ENCODE peak calls at places on chromosomes 1 and 21, in seven cellular contexts. M is uterus, J is tibial artery, X is WTC11, Q is brain microvascular endothelial cell, K is left ventricle myocardium inferior, B is sigmoid colon. W is an unnamed sample.

GRCh38 chr1:51415963-51416362 is 85.6 kb upstream of the TTC39A start:
- DNase-seq in M (no peak), J (no peak), X (no peak), Q (no peak), K (no peak), B (no peak), W (no peak)

GRCh38 chr1:185533596-185533995 is 200.6 kb upstream of the HMCN1 start:
- DNase-seq in M (no peak), J (no peak), X (no peak), Q (no peak), K (no peak), B (no peak), W (no peak)

GRCh38 chr1:54969879-54970278 is 10.5 kb upstream of the TMEM61 start:
- DNase-seq in M (no peak), J (no peak), X (no peak), Q (no peak), K (no peak), B (no peak), W (no peak)

GRCh38 chr1:33280091-33280661 is 23.9 kb downstream of the ZNF362 start:
- DNase-seq in M (no peak), J (peak), X (peak), Q (no peak), K (no peak), B (peak), W (no peak)

GRCh38 chr1:245290836-245291235 is 136.1 kb downstream of the KIF26B start:
- DNase-seq in M (no peak), J (no peak), X (no peak), Q (no peak), K (no peak), B (no peak), W (no peak)

GRCh38 chr1:44672956-44673674 is 1.2 kb downstream of the TMEM53 start:
- DNase-seq in M (no peak), J (no peak), X (no peak), Q (no peak), K (no peak), B (no peak), W (no peak)

GRCh38 chr1:12143631-12144155 is 23.1 kb upstream of the TNFRSF1B start:
- DNase-seq in M (peak), J (peak), X (no peak), Q (peak), K (peak), B (peak), W (no peak)

GRCh38 chr1:66302810-66303209 is 231.1 kb upstream of the SGIP1 start:
- DNase-seq in M (no peak), J (no peak), X (no peak), Q (no peak), K (no peak), B (no peak), W (no peak)

GRCh38 chr21:16473965-16474364 is 744.2 kb downstream of the USP25 start:
- DNase-seq in M (no peak), J (no peak), X (no peak), Q (peak), K (no peak), B (no peak), W (no peak)

GRCh38 chr1:233620065-233620464 is 6.2 kb downstream of the KCNK1 start:
- DNase-seq in M (no peak), J (no peak), X (no peak), Q (no peak), K (no peak), B (no peak), W (no peak)

GRCh38 chr1:109901508-109902145 is 9.0 kb upstream of the CSF1 start:
- DNase-seq in M (no peak), J (no peak), X (no peak), Q (no peak), K (peak), B (no peak), W (no peak)

GRCh38 chr1:83931658-83932253 is 67.2 kb downstream of the TTLL7 start:
- DNase-seq in M (no peak), J (no peak), X (no peak), Q (peak), K (no peak), B (no peak), W (peak)

GRCh38 chr21:41480086-41480690 is 27.8 kb downstream of the TMPRSS2 start:
- DNase-seq in M (no peak), J (no peak), X (no peak), Q (no peak), K (no peak), B (no peak), W (no peak)

GRCh38 chr1:160862151-160863061 is at the start of gene CD244:
- DNase-seq in M (no peak), J (no peak), X (no peak), Q (no peak), K (peak), B (no peak), W (peak)

GRCh38 chr1:203085528-203086406 is at the start of gene MYOG:
- DNase-seq in M (no peak), J (no peak), X (no peak), Q (no peak), K (no peak), B (peak), W (no peak)

GRCh38 chr21:37257526-37257966 is 9.6 kb downstream of the VPS26C start:
- DNase-seq in M (peak), J (peak), X (no peak), Q (peak), K (peak), B (no peak), W (no peak)

GRCh38 chr1:184685116-184685515 is 69.5 kb downstream of the EDEM3 start:
- DNase-seq in M (no peak), J (no peak), X (no peak), Q (no peak), K (no peak), B (no peak), W (no peak)

GRCh38 chr1:99457381-99458165 is 188.3 kb upstream of the PALMD start:
- DNase-seq in M (no peak), J (no peak), X (no peak), Q (peak), K (no peak), B (no peak), W (no peak)

GRCh38 chr1:12405325-12406217 is 175.7 kb downstream of the VPS13D start:
- DNase-seq in M (peak), J (peak), X (no peak), Q (peak), K (no peak), B (peak), W (no peak)

GRCh38 chr1:5751833-5752714 is 240.2 kb downstream of the NPHP4 start:
- DNase-seq in M (no peak), J (peak), X (no peak), Q (no peak), K (no peak), B (peak), W (no peak)
- TF ChIP-seq CTCF in M (no peak), J (no peak), X (no peak), Q (no peak), K (no peak), B (no peak), W (no peak)

DNA sequence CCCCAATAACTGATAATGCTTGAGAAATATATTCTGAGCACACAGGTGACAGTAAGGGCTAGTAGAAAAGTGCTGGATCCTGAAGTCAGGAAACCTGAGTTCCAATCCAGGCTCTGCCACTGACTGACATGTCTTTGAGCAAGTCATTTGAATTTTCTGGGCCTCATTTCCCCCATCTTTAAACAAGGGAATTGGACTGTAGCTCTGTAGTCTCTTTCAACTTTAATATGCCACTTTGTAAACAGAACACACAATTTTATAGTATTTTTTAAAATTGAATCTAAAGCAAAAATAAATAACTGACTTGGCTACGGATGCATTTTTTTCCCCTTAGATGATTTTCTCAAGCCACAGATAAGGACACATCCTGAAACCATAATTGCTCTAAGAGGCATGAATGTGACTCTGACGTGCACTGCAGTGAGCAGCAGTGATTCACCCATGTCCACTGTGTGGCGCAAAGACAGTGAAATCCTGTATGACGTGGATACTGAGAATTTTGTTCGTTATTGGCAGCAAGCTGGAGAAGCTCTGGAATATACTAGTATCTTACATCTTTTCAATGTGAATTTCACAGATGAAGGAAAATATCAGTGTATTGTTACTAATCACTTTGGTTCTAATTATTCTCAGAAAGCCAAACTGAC is 37.0 kb downstream of the LRIG2 start:
- DNase-seq in M (peak), J (no peak), X (no peak), Q (peak), K (no peak), B (no peak), W (no peak)
- TF ChIP-seq CTCF in M (peak), J (no peak), X (no peak), Q (peak), K (peak), B (peak), W (no peak)

DNA sequence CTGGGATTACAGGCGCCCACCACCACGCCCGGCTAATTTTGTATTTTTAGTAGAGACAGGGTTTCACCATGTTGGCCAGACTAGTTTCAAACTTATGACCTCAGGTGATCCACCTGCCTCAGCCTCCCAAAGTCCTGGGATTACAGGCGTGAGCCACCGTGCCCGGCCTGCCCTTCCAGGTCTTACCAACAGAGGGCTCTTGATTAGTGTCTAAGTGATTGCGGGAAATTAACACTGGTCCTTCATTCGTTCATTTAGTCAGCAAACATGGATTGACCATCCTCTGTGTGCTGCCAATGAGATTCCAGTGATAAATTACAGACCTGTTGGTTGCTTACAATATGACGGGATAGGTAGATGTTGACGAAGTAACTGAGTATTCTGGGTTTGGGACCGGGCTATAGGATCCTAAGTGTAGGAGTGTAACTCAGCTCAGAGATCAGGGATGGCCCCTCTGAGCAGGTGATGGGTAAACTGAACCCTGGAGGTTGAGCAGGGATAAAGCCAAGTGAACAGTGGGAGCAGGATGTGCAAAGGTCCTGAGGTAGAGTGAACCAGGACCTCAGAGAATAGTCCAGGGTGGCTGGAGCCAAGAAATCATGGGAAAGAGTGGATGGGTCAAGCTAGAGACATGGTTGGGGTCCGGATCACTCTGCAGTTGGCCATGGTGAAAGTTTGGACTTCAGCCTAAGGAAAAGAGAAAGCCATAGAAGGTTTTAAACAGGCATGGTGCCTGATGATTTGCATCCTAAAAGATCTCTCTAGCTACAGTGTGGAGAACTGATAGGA is 171.2 kb downstream of the KAZN start:
- DNase-seq in M (no peak), J (no peak), X (peak), Q (no peak), K (no peak), B (no peak), W (no peak)
- TF ChIP-seq CTCF in M (no peak), J (no peak), X (peak), Q (no peak), K (no peak), B (no peak), W (no peak)

GRCh38 chr1:87120779-87121178 is 206.3 kb downstream of the HS2ST1 start:
- DNase-seq in M (no peak), J (no peak), X (peak), Q (no peak), K (no peak), B (no peak), W (no peak)
- TF ChIP-seq CTCF in M (no peak), J (no peak), X (peak), Q (peak), K (no peak), B (no peak), W (peak)

DNA sequence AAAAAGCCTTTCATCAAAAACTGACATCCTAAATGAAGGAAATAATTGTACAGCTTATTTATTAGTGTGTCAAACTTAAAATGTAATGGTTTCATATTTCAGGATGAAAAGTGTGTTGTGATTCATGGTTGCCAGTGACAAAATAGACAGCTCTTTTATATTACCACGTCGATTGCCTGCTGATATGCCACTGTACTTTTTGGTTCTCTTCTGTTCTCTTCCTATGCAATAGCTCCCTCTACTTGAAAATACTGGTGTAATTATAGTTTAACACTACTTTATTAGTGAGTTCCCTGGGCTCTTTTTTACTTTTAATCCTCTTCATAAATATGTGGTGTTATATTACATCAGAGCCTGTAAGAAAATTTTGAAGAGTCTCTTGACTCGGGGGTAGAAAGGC is 111.3 kb downstream of the PATJ start:
- DNase-seq in M (no peak), J (no peak), X (no peak), Q (no peak), K (no peak), B (no peak), W (no peak)
- TF ChIP-seq CTCF in M (peak), J (peak), X (no peak), Q (peak), K (peak), B (no peak), W (no peak)

DNA sequence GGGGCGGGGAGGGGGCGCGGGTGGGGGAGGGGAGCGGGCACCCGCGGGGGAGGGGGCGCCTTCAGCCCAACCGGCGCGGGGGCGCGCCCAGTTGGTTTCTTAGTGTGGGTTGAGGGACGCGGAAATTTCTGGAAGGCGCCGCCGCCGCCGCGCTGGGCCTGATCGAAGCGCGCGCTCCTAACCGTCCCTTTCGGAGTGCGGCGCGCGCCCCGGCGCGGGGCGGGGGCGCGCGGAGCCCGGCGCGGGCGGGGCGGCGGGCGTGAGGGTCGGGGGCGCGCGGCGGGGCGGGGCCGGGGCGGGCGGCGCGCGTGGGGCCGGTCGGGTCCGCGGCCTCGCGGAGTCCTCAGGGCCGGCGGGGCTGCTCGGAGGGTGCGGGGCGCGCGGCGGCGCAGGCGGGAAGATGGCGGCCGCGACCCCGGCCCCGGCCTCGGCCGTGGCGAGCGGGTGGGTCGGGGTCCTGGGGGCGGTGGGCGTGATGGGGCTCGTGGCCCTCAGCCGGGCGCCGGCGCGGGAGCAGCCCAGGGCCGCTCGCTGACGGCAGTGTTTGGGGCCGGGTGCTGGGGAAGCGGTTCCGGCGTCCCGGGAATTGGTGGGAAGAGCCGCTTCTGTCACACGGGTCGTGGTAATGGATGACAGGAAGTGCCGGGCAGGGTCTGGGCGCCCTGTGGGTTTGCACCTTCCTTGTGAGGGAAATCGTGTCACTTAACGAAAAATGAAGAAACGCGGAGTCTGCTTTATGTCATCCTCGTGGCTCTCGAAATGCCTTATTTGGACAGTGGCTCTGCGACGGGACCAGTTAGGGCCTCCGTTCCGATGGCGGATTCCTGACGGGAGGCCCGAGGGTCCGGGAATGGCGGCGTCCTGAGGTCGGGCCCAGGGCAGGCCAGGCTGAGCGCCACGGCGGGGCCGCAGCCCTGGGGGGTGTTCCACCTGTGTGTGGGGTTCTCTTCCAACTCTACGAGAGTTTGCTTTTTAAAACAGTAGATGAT is 764 bp downstream of the PKNOX1 start:
- DNase-seq in M (no peak), J (peak), X (peak), Q (peak), K (peak), B (peak), W (peak)
- TF ChIP-seq CTCF in M (no peak), J (no peak), X (no peak), Q (no peak), K (no peak), B (no peak), W (no peak)

GRCh38 chr1:23800396-23801337 is at the start of gene GALE:
- DNase-seq in M (peak), J (peak), X (peak), Q (peak), K (peak), B (peak), W (peak)
- TF ChIP-seq CTCF in M (peak), J (no peak), X (no peak), Q (peak), K (no peak), B (no peak), W (no peak)

GRCh38 chr1:215269955-215270354 is 187.4 kb downstream of the KCNK2 start:
- DNase-seq in M (no peak), J (no peak), X (peak), Q (no peak), K (no peak), B (no peak), W (no peak)
- TF ChIP-seq CTCF in M (no peak), J (no peak), X (no peak), Q (peak), K (no peak), B (no peak), W (no peak)

W was measured in GM20000.